ENCODE peak calls at places on chromosome 13, in six cellular contexts. Z, A, O, N, V and Q are unnamed samples.

GRCh38 chr13:95756072-95756471 is 79.1 kb downstream of the DNAJC3 start:
- DNase-seq in Z (no peak), A (no peak), O (no peak), N (no peak), V (no peak), Q (no peak)

GRCh38 chr13:46097015-46097414 is 7.8 kb downstream of the CPB2 start:
- DNase-seq in Z (no peak), A (no peak), O (no peak), N (no peak), V (no peak), Q (no peak)

GRCh38 chr13:51525567-51526165 is 58.6 kb upstream of the WDFY2 start:
- DNase-seq in Z (no peak), A (no peak), O (no peak), N (no peak), V (peak; percentile 10), Q (no peak)

GRCh38 chr13:60230593-60230992 is 66.9 kb upstream of the DIAPH3 start:
- DNase-seq in Z (no peak), A (no peak), O (no peak), N (no peak), V (peak; percentile 5), Q (no peak)

GRCh38 chr13:45406421-45406820 is 11.8 kb downstream of the SLC25A30 start:
- DNase-seq in Z (no peak), A (no peak), O (no peak), N (no peak), V (no peak), Q (no peak)

GRCh38 chr13:60363288-60363687 is 33.7 kb upstream of the TDRD3 start:
- DNase-seq in Z (no peak), A (no peak), O (no peak), N (no peak), V (no peak), Q (no peak)

GRCh38 chr13:106566682-106567420 is 1.1 kb downstream of the ARGLU1 start:
- DNase-seq in Z (peak; percentile 81), A (peak; percentile 58), O (peak; percentile 41), N (no peak), V (peak; percentile 80), Q (peak; percentile 71)

GRCh38 chr13:75550159-75550567 is 572 bp downstream of the UCHL3 start:
- DNase-seq in Z (no peak), A (peak; percentile 24), O (peak; percentile 36), N (no peak), V (peak; percentile 81), Q (peak; percentile 44)

GRCh38 chr13:39781381-39781780 is 125.9 kb downstream of the COG6 start:
- DNase-seq in Z (no peak), A (no peak), O (no peak), N (no peak), V (no peak), Q (no peak)

GRCh38 chr13:100029930-100030329 is 48.3 kb downstream of the ZIC2 start:
- DNase-seq in Z (no peak), A (no peak), O (no peak), N (no peak), V (no peak), Q (no peak)

GRCh38 chr13:113029487-113030258 is 60.7 kb downstream of the MCF2L start:
- DNase-seq in Z (no peak), A (peak; percentile 40), O (peak; percentile 53), N (no peak), V (peak; percentile 59), Q (peak; percentile 77)

GRCh38 chr13:83943530-83944279 is 61.4 kb upstream of the SLITRK1 start:
- DNase-seq in Z (no peak), A (no peak), O (no peak), N (no peak), V (no peak), Q (no peak)